ENCODE peak calls at places on chromosomes 6 and 20, in nine cellular contexts. I, L, U, S, N, F, C, J and G are unnamed samples.

GRCh38 chr6:157767757-157768156 is 55.3 kb upstream of the SNX9 start:
- DNase-seq in I (no peak), L (no peak), U (no peak), S (no peak), N (no peak), F (no peak), C (no peak), J (no peak), G (no peak)

GRCh38 chr6:108755257-108756240 is 92.7 kb upstream of the ARMC2 start:
- DNase-seq in I (no peak), L (no peak), U (no peak), S (no peak), N (no peak), F (no peak), C (no peak), J (no peak), G (no peak)

GRCh38 chr6:158642097-158642601 is 2.4 kb downstream of the DYNLT1 start:
- DNase-seq in I (no peak), L (no peak), U (no peak), S (no peak), N (no peak), F (no peak), C (no peak), J (no peak), G (no peak)

GRCh38 chr6:87824813-87825475 is 122.9 kb upstream of the AKIRIN2 start:
- DNase-seq in I (no peak), L (no peak), U (no peak), S (no peak), N (no peak), F (no peak), C (no peak), J (no peak), G (no peak)

GRCh38 chr6:109322825-109323580 is 59.3 kb downstream of the CD164 start:
- DNase-seq in I (no peak), L (no peak), U (no peak), S (no peak), N (no peak), F (no peak), C (no peak), J (no peak), G (peak; percentile 41)

GRCh38 chr6:85360794-85361642 is 88.9 kb upstream of the NT5E start:
- DNase-seq in I (no peak), L (peak; percentile 94), U (no peak), S (peak; percentile 87), N (no peak), F (peak; percentile 11), C (no peak), J (peak; percentile 43), G (no peak)

GRCh38 chr20:46894971-46895905 is 595 bp downstream of the EYA2 start:
- DNase-seq in I (peak; percentile 67), L (no peak), U (no peak), S (no peak), N (no peak), F (peak; percentile 15), C (no peak), J (no peak), G (peak; percentile 71)

GRCh38 chr20:62938105-62938888 is at the start of gene GID8:
- DNase-seq in I (peak; percentile 65), L (no peak), U (no peak), S (no peak), N (no peak), F (peak; percentile 64), C (no peak), J (peak; percentile 35), G (peak; percentile 22)

GRCh38 chr20:31708839-31709534 is 13.7 kb downstream of the BCL2L1 start:
- DNase-seq in I (peak; percentile 53), L (no peak), U (no peak), S (no peak), N (no peak), F (no peak), C (no peak), J (no peak), G (no peak)

GRCh38 chr20:58344741-58345140 is 35.2 kb downstream of the RAB22A start:
- DNase-seq in I (no peak), L (no peak), U (no peak), S (no peak), N (no peak), F (no peak), C (no peak), J (no peak), G (no peak)

GRCh38 chr6:142885182-142885867 is 59.7 kb downstream of the HIVEP2 start:
- DNase-seq in I (peak; percentile 91), L (peak; percentile 94), U (no peak), S (peak; percentile 92), N (no peak), F (peak; percentile 15), C (no peak), J (peak; percentile 84), G (peak; percentile 40)

GRCh38 chr6:143680157-143680556 is 2.4 kb downstream of the PHACTR2 start:
- DNase-seq in I (no peak), L (no peak), U (no peak), S (no peak), N (no peak), F (no peak), C (no peak), J (no peak), G (no peak)

DNA sequence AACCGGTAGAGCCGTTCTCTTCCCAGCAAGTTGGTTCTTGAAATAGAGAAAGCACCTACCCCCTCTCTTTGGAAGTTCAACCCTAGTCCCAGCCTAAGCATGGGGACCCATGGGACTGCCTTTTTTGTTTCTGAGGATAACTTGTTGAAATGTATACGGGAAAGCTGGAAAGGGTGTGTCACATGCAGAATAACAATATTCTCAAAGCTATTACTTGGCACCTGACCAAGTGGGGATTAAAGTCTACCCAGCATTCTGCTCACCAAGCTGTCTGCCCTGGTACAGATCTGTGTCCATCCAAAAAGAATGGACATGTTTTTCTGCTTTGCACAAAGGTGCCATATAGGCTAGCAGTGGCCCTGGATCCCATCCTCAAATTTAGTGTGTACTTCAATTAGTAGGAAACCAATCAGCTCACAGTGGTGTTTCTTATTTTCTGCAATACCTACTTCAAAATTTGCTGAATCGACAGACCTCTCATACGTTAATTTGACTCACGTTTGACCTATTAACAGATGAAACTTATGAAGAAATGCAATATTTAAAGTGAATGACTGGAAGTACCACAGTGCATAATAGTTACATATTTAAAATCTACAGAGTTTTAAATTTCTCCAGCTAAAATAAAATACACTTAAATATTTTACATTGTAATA is 47.4 kb upstream of the MCM9 start:
- DNase-seq in I (no peak), L (no peak), U (no peak), S (no peak), N (no peak), F (no peak), C (no peak), J (no peak), G (no peak)
- TF ChIP-seq POLR2AphosphoS5 in I (no peak), L (no peak), U (no peak), S (no peak), N (no peak), F (no peak), C (no peak), J (no peak), G (no peak)

DNA sequence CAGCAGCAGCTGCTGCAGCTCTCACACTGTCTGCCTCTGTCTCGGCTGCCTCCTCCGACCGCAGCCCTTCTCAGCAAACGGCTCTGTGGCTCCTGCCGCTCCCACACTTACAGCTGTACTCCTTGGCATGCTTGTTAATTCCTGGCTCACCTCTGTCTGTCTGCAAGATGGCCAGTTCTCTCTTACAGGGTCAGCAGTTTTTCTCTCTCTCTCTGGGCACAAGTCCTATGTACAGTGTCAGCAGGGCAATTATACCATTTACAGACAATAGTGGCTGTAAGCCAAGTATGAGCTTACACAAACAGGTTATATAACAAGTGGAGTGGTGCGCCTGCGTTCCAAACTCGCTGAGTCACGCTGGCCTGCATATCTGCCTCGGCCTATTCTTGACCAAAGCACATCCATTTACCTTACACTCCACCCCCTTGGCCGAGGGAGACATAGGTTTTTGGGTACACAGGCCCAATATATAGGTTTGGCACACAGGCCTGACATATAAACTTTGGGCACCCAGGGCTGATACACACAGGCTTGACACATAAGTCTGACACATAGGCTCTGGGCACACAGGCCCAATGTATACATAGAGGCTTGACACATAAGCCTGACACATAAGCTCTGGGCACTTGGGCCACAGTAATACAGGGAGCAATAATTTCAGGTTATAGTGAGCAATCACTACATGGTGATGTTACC is 4.4 kb downstream of the ZKSCAN3 start:
- DNase-seq in I (no peak), L (peak; percentile 80), U (no peak), S (peak; percentile 78), N (no peak), F (peak; percentile 82), C (no peak), J (no peak), G (no peak)
- TF ChIP-seq POLR2AphosphoS5 in I (no peak), L (peak; percentile 59), U (no peak), S (peak; percentile 69), N (no peak), F (no peak), C (no peak), J (no peak), G (peak; percentile 20)

GRCh38 chr20:12883507-12883885 is 125.3 kb upstream of the SPTLC3 start:
- DNase-seq in I (no peak), L (no peak), U (no peak), S (no peak), N (no peak), F (no peak), C (no peak), J (no peak), G (no peak)

GRCh38 chr20:12891643-12892042 is 117.1 kb upstream of the SPTLC3 start:
- DNase-seq in I (no peak), L (no peak), U (peak; percentile 1), S (no peak), N (no peak), F (no peak), C (no peak), J (no peak), G (no peak)

GRCh38 chr20:12882832-12883506 is 125.8 kb upstream of the SPTLC3 start:
- DNase-seq in I (no peak), L (no peak), U (no peak), S (no peak), N (no peak), F (no peak), C (no peak), J (no peak), G (no peak)

DNA sequence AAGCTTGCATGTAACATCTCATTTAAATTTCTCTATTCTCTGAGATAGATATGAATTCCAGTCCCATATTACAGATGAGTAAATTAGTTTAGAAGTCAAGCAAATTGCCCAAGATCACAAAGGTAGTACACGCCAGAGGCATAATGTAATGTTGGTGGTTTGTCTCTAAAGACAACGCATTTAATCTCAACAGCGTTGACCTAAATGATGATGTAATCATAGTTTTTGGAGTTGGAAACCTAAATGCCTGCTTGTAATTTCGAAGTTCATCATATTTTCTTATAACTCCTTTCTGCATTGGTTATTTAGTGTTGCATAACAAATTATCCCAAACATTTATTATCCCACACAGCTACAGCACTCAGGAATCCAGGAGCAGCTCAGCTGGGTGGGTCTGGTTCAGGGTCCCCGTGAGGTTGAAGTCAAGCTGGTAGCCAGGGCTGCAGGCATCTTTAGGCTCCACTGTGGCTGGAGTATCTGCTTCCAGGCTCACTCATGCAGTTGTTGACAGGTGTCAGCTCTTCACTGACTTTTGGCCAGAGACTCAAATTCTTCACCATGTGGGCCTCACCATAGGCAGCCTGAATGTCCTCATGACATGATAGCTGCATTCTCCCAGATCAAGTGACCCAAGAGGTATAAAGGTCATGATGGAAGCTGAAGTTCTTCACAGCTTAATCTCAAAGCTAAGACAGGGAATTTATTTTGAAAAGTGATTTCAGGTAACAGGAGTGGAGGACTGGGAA is 122.0 kb upstream of the SPTLC3 start:
- DNase-seq in I (no peak), L (no peak), U (no peak), S (no peak), N (no peak), F (no peak), C (no peak), J (no peak), G (no peak)
- TF ChIP-seq POLR2AphosphoS5 in I (no peak), L (no peak), U (no peak), S (no peak), N (no peak), F (no peak), C (no peak), J (no peak), G (no peak)

GRCh38 chr6:6736753-6737654 is 148.5 kb downstream of the LY86 start:
- DNase-seq in I (peak; percentile 88), L (no peak), U (peak; percentile 59), S (no peak), N (no peak), F (peak; percentile 37), C (peak; percentile 55), J (no peak), G (no peak)
- TF ChIP-seq POLR2AphosphoS5 in I (no peak), L (no peak), U (no peak), S (no peak), N (no peak), F (no peak), C (no peak), J (no peak), G (no peak)